ENCODE peak calls at places on chromosomes 13 and 19, in ten cellular contexts. One of them, this sample, is unnamed.

GRCh38 chr13:44335463-44335862 is 38.2 kb upstream of the SERP2 start:
- DNase-seq in NCI-H1417: no peak
- DNase-seq in hypothalamus: no peak
- DNase-seq in endothelial cell: no peak
- DNase-seq in NCI-H1436: no peak
- DNase-seq in HS-5: no peak
- DNase-seq in HFF-Myc: no peak
- DNase-seq in HTR-8/SVneo: no peak
- DNase-seq in psoas muscle: no peak
- DNase-seq in Right ventricle myocardium superior: no peak
- DNase-seq in this sample: no peak

GRCh38 chr19:907183-907853 is 5.7 kb downstream of the R3HDM4 start:
- DNase-seq in hypothalamus: no peak
- DNase-seq in NCI-H1417: no peak
- DNase-seq in NCI-H1436: no peak
- DNase-seq in HTR-8/SVneo: no peak
- DNase-seq in psoas muscle: peak; percentile 23
- DNase-seq in HS-5: no peak
- DNase-seq in HFF-Myc: no peak
- DNase-seq in endothelial cell: no peak
- DNase-seq in Right ventricle myocardium superior: no peak
- DNase-seq in this sample: no peak

GRCh38 chr13:20006206-20006605 is 47.7 kb downstream of the ZMYM2 start:
- DNase-seq in hypothalamus: no peak
- DNase-seq in endothelial cell: no peak
- DNase-seq in NCI-H1417: no peak
- DNase-seq in HFF-Myc: no peak
- DNase-seq in Right ventricle myocardium superior: no peak
- DNase-seq in psoas muscle: no peak
- DNase-seq in NCI-H1436: no peak
- DNase-seq in HS-5: no peak
- DNase-seq in HTR-8/SVneo: no peak
- DNase-seq in this sample: no peak

GRCh38 chr13:48600374-48601364 is 53.1 kb upstream of the CYSLTR2 start:
- DNase-seq in HTR-8/SVneo: peak; percentile 25
- DNase-seq in hypothalamus: no peak
- DNase-seq in Right ventricle myocardium superior: no peak
- DNase-seq in NCI-H1417: no peak
- DNase-seq in HFF-Myc: peak; percentile 61
- DNase-seq in NCI-H1436: no peak
- DNase-seq in endothelial cell: no peak
- DNase-seq in HS-5: peak; percentile 9
- DNase-seq in psoas muscle: no peak
- DNase-seq in this sample: no peak

GRCh38 chr19:10553943-10554381 is 10.3 kb downstream of the ATG4D start:
- DNase-seq in hypothalamus: no peak
- DNase-seq in HFF-Myc: no peak
- DNase-seq in psoas muscle: no peak
- DNase-seq in HTR-8/SVneo: no peak
- DNase-seq in NCI-H1417: no peak
- DNase-seq in HS-5: no peak
- DNase-seq in endothelial cell: no peak
- DNase-seq in Right ventricle myocardium superior: no peak
- DNase-seq in NCI-H1436: no peak
- DNase-seq in this sample: no peak

GRCh38 chr19:38049105-38049649 is 142.2 kb downstream of the SIPA1L3 start:
- DNase-seq in psoas muscle: no peak
- DNase-seq in HFF-Myc: peak; percentile 48
- DNase-seq in endothelial cell: no peak
- DNase-seq in NCI-H1417: no peak
- DNase-seq in HS-5: no peak
- DNase-seq in hypothalamus: no peak
- DNase-seq in Right ventricle myocardium superior: peak; percentile 18
- DNase-seq in NCI-H1436: no peak
- DNase-seq in HTR-8/SVneo: no peak
- DNase-seq in this sample: no peak

GRCh38 chr19:7074705-7075282 is 5.3 kb downstream of the ZNF557 start:
- DNase-seq in HS-5: no peak
- DNase-seq in Right ventricle myocardium superior: no peak
- DNase-seq in endothelial cell: no peak
- DNase-seq in psoas muscle: no peak
- DNase-seq in hypothalamus: no peak
- DNase-seq in HFF-Myc: no peak
- DNase-seq in NCI-H1436: no peak
- DNase-seq in NCI-H1417: no peak
- DNase-seq in HTR-8/SVneo: no peak
- DNase-seq in this sample: no peak

GRCh38 chr13:89628567-89628966 is 1718.9 kb upstream of the MIR17HG start:
- DNase-seq in hypothalamus: no peak
- DNase-seq in NCI-H1417: no peak
- DNase-seq in HTR-8/SVneo: no peak
- DNase-seq in HFF-Myc: no peak
- DNase-seq in NCI-H1436: no peak
- DNase-seq in psoas muscle: no peak
- DNase-seq in Right ventricle myocardium superior: no peak
- DNase-seq in endothelial cell: no peak
- DNase-seq in HS-5: no peak
- DNase-seq in this sample: no peak

GRCh38 chr13:87331178-87331577 is 340.0 kb upstream of the SLITRK5 start:
- DNase-seq in endothelial cell: no peak
- DNase-seq in HS-5: no peak
- DNase-seq in HFF-Myc: no peak
- DNase-seq in HTR-8/SVneo: peak; percentile 1
- DNase-seq in psoas muscle: no peak
- DNase-seq in NCI-H1436: no peak
- DNase-seq in NCI-H1417: no peak
- DNase-seq in Right ventricle myocardium superior: peak; percentile 38
- DNase-seq in hypothalamus: no peak
- DNase-seq in this sample: no peak

GRCh38 chr19:47229674-47230121 is 1.3 kb downstream of the BBC3 start:
- DNase-seq in HFF-Myc: no peak
- DNase-seq in NCI-H1417: no peak
- DNase-seq in Right ventricle myocardium superior: no peak
- DNase-seq in endothelial cell: no peak
- DNase-seq in hypothalamus: no peak
- DNase-seq in HS-5: no peak
- DNase-seq in HTR-8/SVneo: no peak
- DNase-seq in psoas muscle: no peak
- DNase-seq in NCI-H1436: no peak
- DNase-seq in this sample: no peak

GRCh38 chr13:68748038-68748437 is 1359.6 kb upstream of the ATXN8OS start:
- DNase-seq in psoas muscle: no peak
- DNase-seq in Right ventricle myocardium superior: no peak
- DNase-seq in HFF-Myc: no peak
- DNase-seq in HTR-8/SVneo: no peak
- DNase-seq in NCI-H1436: no peak
- DNase-seq in hypothalamus: no peak
- DNase-seq in NCI-H1417: no peak
- DNase-seq in HS-5: no peak
- DNase-seq in endothelial cell: no peak
- DNase-seq in this sample: no peak

GRCh38 chr13:78875792-78876580 is 217.0 kb upstream of the OBI1 start:
- DNase-seq in NCI-H1417: no peak
- DNase-seq in Right ventricle myocardium superior: peak; percentile 24
- DNase-seq in psoas muscle: no peak
- DNase-seq in HS-5: no peak
- DNase-seq in HFF-Myc: no peak
- DNase-seq in endothelial cell: no peak
- DNase-seq in HTR-8/SVneo: no peak
- DNase-seq in hypothalamus: no peak
- DNase-seq in NCI-H1436: peak; percentile 2
- DNase-seq in this sample: no peak

GRCh38 chr19:15331419-15332310 is 674 bp downstream of the BRD4 start:
- DNase-seq in psoas muscle: peak; percentile 73
- DNase-seq in HS-5: no peak
- DNase-seq in NCI-H1436: peak; percentile 19
- DNase-seq in NCI-H1417: no peak
- DNase-seq in HFF-Myc: no peak
- DNase-seq in Right ventricle myocardium superior: peak; percentile 71
- DNase-seq in endothelial cell: peak; percentile 54
- DNase-seq in hypothalamus: peak; percentile 29
- DNase-seq in HTR-8/SVneo: peak; percentile 45
- DNase-seq in this sample: no peak

GRCh38 chr19:19538077-19538764 is at the start of gene CILP2:
- DNase-seq in HFF-Myc: no peak
- DNase-seq in HS-5: no peak
- DNase-seq in NCI-H1436: peak; percentile 65
- DNase-seq in Right ventricle myocardium superior: peak; percentile 66
- DNase-seq in endothelial cell: peak; percentile 57
- DNase-seq in hypothalamus: no peak
- DNase-seq in NCI-H1417: no peak
- DNase-seq in psoas muscle: peak; percentile 54
- DNase-seq in HTR-8/SVneo: no peak
- DNase-seq in this sample: no peak

GRCh38 chr13:41891119-41891518 is 69.8 kb downstream of the VWA8 start:
- DNase-seq in HS-5: no peak
- DNase-seq in Right ventricle myocardium superior: no peak
- DNase-seq in psoas muscle: no peak
- DNase-seq in HFF-Myc: no peak
- DNase-seq in NCI-H1436: no peak
- DNase-seq in endothelial cell: no peak
- DNase-seq in NCI-H1417: no peak
- DNase-seq in HTR-8/SVneo: no peak
- DNase-seq in hypothalamus: no peak
- DNase-seq in this sample: no peak

GRCh38 chr19:23788415-23788814 is 29.7 kb upstream of the ZNF681 start:
- DNase-seq in psoas muscle: no peak
- DNase-seq in hypothalamus: no peak
- DNase-seq in Right ventricle myocardium superior: no peak
- DNase-seq in HFF-Myc: no peak
- DNase-seq in NCI-H1417: no peak
- DNase-seq in HS-5: no peak
- DNase-seq in endothelial cell: no peak
- DNase-seq in HTR-8/SVneo: no peak
- DNase-seq in NCI-H1436: no peak
- DNase-seq in this sample: no peak

GRCh38 chr19:56973713-56974553 is 133.4 kb upstream of the PEG3 start:
- DNase-seq in hypothalamus: peak; percentile 49
- DNase-seq in HTR-8/SVneo: no peak
- DNase-seq in HS-5: no peak
- DNase-seq in NCI-H1436: no peak
- DNase-seq in NCI-H1417: no peak
- DNase-seq in Right ventricle myocardium superior: no peak
- DNase-seq in endothelial cell: no peak
- DNase-seq in HFF-Myc: no peak
- DNase-seq in psoas muscle: no peak
- DNase-seq in this sample: no peak

GRCh38 chr19:13975870-13976269 is 23.6 kb downstream of the DCAF15 start:
- DNase-seq in HFF-Myc: no peak
- DNase-seq in Right ventricle myocardium superior: no peak
- DNase-seq in psoas muscle: no peak
- DNase-seq in HS-5: no peak
- DNase-seq in NCI-H1436: no peak
- DNase-seq in hypothalamus: no peak
- DNase-seq in NCI-H1417: no peak
- DNase-seq in HTR-8/SVneo: no peak
- DNase-seq in endothelial cell: no peak
- DNase-seq in this sample: no peak

GRCh38 chr13:50292082-50292481 is 276.8 kb downstream of the KCNRG start:
- DNase-seq in HFF-Myc: no peak
- DNase-seq in Right ventricle myocardium superior: no peak
- DNase-seq in HTR-8/SVneo: no peak
- DNase-seq in NCI-H1417: no peak
- DNase-seq in psoas muscle: no peak
- DNase-seq in hypothalamus: no peak
- DNase-seq in endothelial cell: no peak
- DNase-seq in NCI-H1436: no peak
- DNase-seq in HS-5: no peak
- DNase-seq in this sample: no peak

GRCh38 chr13:106710267-106710666 is 142.3 kb upstream of the ARGLU1 start:
- DNase-seq in HFF-Myc: no peak
- DNase-seq in psoas muscle: no peak
- DNase-seq in HTR-8/SVneo: no peak
- DNase-seq in Right ventricle myocardium superior: no peak
- DNase-seq in hypothalamus: no peak
- DNase-seq in NCI-H1417: no peak
- DNase-seq in HS-5: no peak
- DNase-seq in endothelial cell: no peak
- DNase-seq in NCI-H1436: no peak
- DNase-seq in this sample: no peak

GRCh38 chr13:30652746-30653145 is 35.0 kb downstream of the USPL1 start:
- DNase-seq in HFF-Myc: no peak
- DNase-seq in Right ventricle myocardium superior: no peak
- DNase-seq in endothelial cell: no peak
- DNase-seq in NCI-H1436: no peak
- DNase-seq in hypothalamus: no peak
- DNase-seq in HS-5: no peak
- DNase-seq in HTR-8/SVneo: no peak
- DNase-seq in NCI-H1417: no peak
- DNase-seq in psoas muscle: no peak
- DNase-seq in this sample: no peak

GRCh38 chr13:100789968-100790367 is 115.4 kb upstream of the TMTC4 start:
- DNase-seq in HFF-Myc: no peak
- DNase-seq in NCI-H1417: no peak
- DNase-seq in HS-5: no peak
- DNase-seq in psoas muscle: no peak
- DNase-seq in HTR-8/SVneo: no peak
- DNase-seq in hypothalamus: no peak
- DNase-seq in NCI-H1436: no peak
- DNase-seq in Right ventricle myocardium superior: no peak
- DNase-seq in endothelial cell: no peak
- DNase-seq in this sample: no peak

GRCh38 chr13:93305886-93306285 is 79.3 kb downstream of the GPC6 start:
- DNase-seq in hypothalamus: no peak
- DNase-seq in NCI-H1417: no peak
- DNase-seq in HS-5: no peak
- DNase-seq in HFF-Myc: no peak
- DNase-seq in HTR-8/SVneo: no peak
- DNase-seq in endothelial cell: no peak
- DNase-seq in Right ventricle myocardium superior: no peak
- DNase-seq in psoas muscle: no peak
- DNase-seq in NCI-H1436: no peak
- DNase-seq in this sample: no peak

GRCh38 chr19:2926341-2927031 is 18.3 kb downstream of the ZNF77 start:
- DNase-seq in psoas muscle: no peak
- DNase-seq in hypothalamus: no peak
- DNase-seq in NCI-H1436: no peak
- DNase-seq in endothelial cell: no peak
- DNase-seq in Right ventricle myocardium superior: no peak
- DNase-seq in HS-5: no peak
- DNase-seq in NCI-H1417: no peak
- DNase-seq in HFF-Myc: no peak
- DNase-seq in HTR-8/SVneo: no peak
- DNase-seq in this sample: no peak

This sample was measured in SHP77.